ENCODE peak calls at places on chromosomes 1 and 21, in six cellular contexts. D is AG08395; R is substantia nigra; T is PC-3; Y is cardiac muscle cell; K is CD4-positive, CD25-positive, alpha-beta regulatory T cell. J is an unnamed sample.
A peak's percentile ranks its signal among the peaks of the same experiment; 100 is the strongest.

GRCh38 chr21:20882462-20883415 is 115.5 kb upstream of the NCAM2 start:
- DNase-seq in D (peak; percentile 30), R (no peak), T (peak; percentile 64), Y (peak; percentile 66), K (peak; percentile 0), J (no peak)

GRCh38 chr21:26280715-26281310 is 110.2 kb upstream of the APP start:
- DNase-seq in D (peak; percentile 3), R (no peak), T (peak; percentile 19), Y (peak; percentile 9), K (no peak), J (no peak)

GRCh38 chr1:38046884-38047602 is 450 bp upstream of the POU3F1 start:
- DNase-seq in D (peak; percentile 89), R (peak; percentile 51), T (peak; percentile 58), Y (peak; percentile 91), K (peak; percentile 78), J (peak; percentile 82)

GRCh38 chr1:32413507-32414185 is 19.4 kb upstream of the BSDC1 start:
- DNase-seq in D (peak; percentile 70), R (no peak), T (peak; percentile 88), Y (peak; percentile 58), K (peak; percentile 81), J (peak; percentile 64)

GRCh38 chr1:54459714-54460113 is 53.5 kb upstream of the SSBP3 start:
- DNase-seq in D (no peak), R (no peak), T (no peak), Y (peak; percentile 77), K (no peak), J (no peak)

GRCh38 chr1:74964508-74964907 is 169.7 kb upstream of the LHX8 start:
- DNase-seq in D (no peak), R (no peak), T (peak; percentile 3), Y (peak; percentile 95), K (no peak), J (no peak)

GRCh38 chr1:229757226-229757625 is 131.2 kb downstream of the URB2 start:
- DNase-seq in D (no peak), R (no peak), T (peak; percentile 47), Y (no peak), K (no peak), J (no peak)

GRCh38 chr21:45640888-45641479 is 2.5 kb upstream of the PCBP3 start:
- DNase-seq in D (peak; percentile 88), R (no peak), T (peak; percentile 33), Y (peak; percentile 26), K (no peak), J (no peak)

GRCh38 chr1:36414384-36414783 is 16.7 kb upstream of the LSM10 start:
- DNase-seq in D (no peak), R (no peak), T (no peak), Y (no peak), K (no peak), J (no peak)

GRCh38 chr1:156513189-156513588 is 12.6 kb upstream of the MEF2D start:
- DNase-seq in D (no peak), R (no peak), T (no peak), Y (no peak), K (no peak), J (no peak)

GRCh38 chr1:227726924-227727599 is 8.0 kb downstream of the JMJD4 start:
- DNase-seq in D (no peak), R (no peak), T (no peak), Y (no peak), K (no peak), J (no peak)

GRCh38 chr1:89881415-89882058 is 60.7 kb downstream of the LRRC8D start:
- DNase-seq in D (no peak), R (no peak), T (no peak), Y (no peak), K (peak; percentile 16), J (peak; percentile 2)

GRCh38 chr1:17438977-17439249 is 564 bp downstream of the RCC2 start:
- DNase-seq in D (no peak), R (no peak), T (no peak), Y (no peak), K (no peak), J (peak; percentile 33)

GRCh38 chr1:230328342-230329015 is 97.7 kb downstream of the PGBD5 start:
- DNase-seq in D (no peak), R (no peak), T (peak; percentile 78), Y (no peak), K (no peak), J (no peak)